ENCODE peak calls at places on chromosomes 3 and 15, in nine cellular contexts. One of them, this sample, is unnamed.
A peak's percentile ranks its signal among the peaks of the same experiment; 100 is the strongest.

GRCh38 chr3:47984089-47984759 is 32.0 kb downstream of the MAP4 start:
- DNase-seq in hepatocyte: no peak
- DNase-seq in GM23338: no peak
- DNase-seq in neural progenitor cell: no peak
- DNase-seq in SK-N-SH: no peak
- DNase-seq in MM.1S: no peak
- DNase-seq in OCI-LY7: no peak
- DNase-seq in GM23248: peak; percentile 91
- DNase-seq in PC-3: peak; percentile 90
- DNase-seq in this sample: peak; percentile 42

GRCh38 chr15:82272154-82272553 is 9.5 kb downstream of the SAXO2 start:
- DNase-seq in hepatocyte: no peak
- DNase-seq in GM23338: no peak
- DNase-seq in neural progenitor cell: no peak
- DNase-seq in SK-N-SH: no peak
- DNase-seq in MM.1S: no peak
- DNase-seq in OCI-LY7: no peak
- DNase-seq in GM23248: no peak
- DNase-seq in PC-3: no peak
- DNase-seq in this sample: no peak

GRCh38 chr3:136632625-136633081 is 119.5 kb downstream of the STAG1 start:
- DNase-seq in hepatocyte: no peak
- DNase-seq in GM23338: no peak
- DNase-seq in neural progenitor cell: no peak
- DNase-seq in SK-N-SH: no peak
- DNase-seq in MM.1S: no peak
- DNase-seq in OCI-LY7: no peak
- DNase-seq in GM23248: no peak
- DNase-seq in PC-3: peak; percentile 92
- DNase-seq in this sample: no peak

GRCh38 chr3:169094204-169094603 is 569.3 kb downstream of the MECOM start:
- DNase-seq in hepatocyte: no peak
- DNase-seq in GM23338: no peak
- DNase-seq in neural progenitor cell: no peak
- DNase-seq in SK-N-SH: no peak
- DNase-seq in MM.1S: no peak
- DNase-seq in OCI-LY7: no peak
- DNase-seq in GM23248: peak; percentile 20
- DNase-seq in PC-3: no peak
- DNase-seq in this sample: no peak

GRCh38 chr3:58559586-58559985 is 17.6 kb downstream of the FAM107A start:
- DNase-seq in hepatocyte: no peak
- DNase-seq in GM23338: no peak
- DNase-seq in neural progenitor cell: no peak
- DNase-seq in SK-N-SH: no peak
- DNase-seq in MM.1S: no peak
- DNase-seq in OCI-LY7: no peak
- DNase-seq in GM23248: no peak
- DNase-seq in PC-3: no peak
- DNase-seq in this sample: no peak

GRCh38 chr3:15542641-15543040 is 21.1 kb upstream of the COLQ start:
- DNase-seq in hepatocyte: no peak
- DNase-seq in GM23338: no peak
- DNase-seq in neural progenitor cell: no peak
- DNase-seq in SK-N-SH: no peak
- DNase-seq in MM.1S: no peak
- DNase-seq in OCI-LY7: no peak
- DNase-seq in GM23248: peak; percentile 9
- DNase-seq in PC-3: no peak
- DNase-seq in this sample: no peak

GRCh38 chr3:43755511-43756200 is 64.9 kb downstream of the ABHD5 start:
- DNase-seq in hepatocyte: no peak
- DNase-seq in GM23338: peak; percentile 15
- DNase-seq in neural progenitor cell: no peak
- DNase-seq in SK-N-SH: no peak
- DNase-seq in MM.1S: no peak
- DNase-seq in OCI-LY7: no peak
- DNase-seq in GM23248: no peak
- DNase-seq in PC-3: no peak
- DNase-seq in this sample: no peak

GRCh38 chr3:124384527-124384926 is 345.7 kb upstream of the UMPS start:
- DNase-seq in hepatocyte: no peak
- DNase-seq in GM23338: no peak
- DNase-seq in neural progenitor cell: no peak
- DNase-seq in SK-N-SH: no peak
- DNase-seq in MM.1S: no peak
- DNase-seq in OCI-LY7: no peak
- DNase-seq in GM23248: no peak
- DNase-seq in PC-3: no peak
- DNase-seq in this sample: no peak

GRCh38 chr15:90047956-90048575 is 46.9 kb downstream of the ZNF710 start:
- DNase-seq in hepatocyte: no peak
- DNase-seq in GM23338: no peak
- DNase-seq in neural progenitor cell: no peak
- DNase-seq in SK-N-SH: no peak
- DNase-seq in MM.1S: no peak
- DNase-seq in OCI-LY7: peak; percentile 11
- DNase-seq in GM23248: no peak
- DNase-seq in PC-3: no peak
- DNase-seq in this sample: no peak

GRCh38 chr3:159821148-159821547 is 167.5 kb upstream of the IL12A start:
- DNase-seq in hepatocyte: no peak
- DNase-seq in GM23338: no peak
- DNase-seq in neural progenitor cell: no peak
- DNase-seq in SK-N-SH: no peak
- DNase-seq in MM.1S: no peak
- DNase-seq in OCI-LY7: no peak
- DNase-seq in GM23248: no peak
- DNase-seq in PC-3: no peak
- DNase-seq in this sample: no peak

GRCh38 chr3:71816141-71816540 is 31.2 kb upstream of the PROK2 start:
- DNase-seq in hepatocyte: no peak
- DNase-seq in GM23338: no peak
- DNase-seq in neural progenitor cell: peak; percentile 46
- DNase-seq in SK-N-SH: no peak
- DNase-seq in MM.1S: no peak
- DNase-seq in OCI-LY7: no peak
- DNase-seq in GM23248: no peak
- DNase-seq in PC-3: no peak
- DNase-seq in this sample: no peak

GRCh38 chr3:112778298-112779008 is 68.2 kb downstream of the CD200R1L start:
- DNase-seq in hepatocyte: no peak
- DNase-seq in GM23338: no peak
- DNase-seq in neural progenitor cell: no peak
- DNase-seq in SK-N-SH: no peak
- DNase-seq in MM.1S: no peak
- DNase-seq in OCI-LY7: no peak
- DNase-seq in GM23248: peak; percentile 90
- DNase-seq in PC-3: peak; percentile 86
- DNase-seq in this sample: no peak

GRCh38 chr3:28125342-28125741 is 116.1 kb upstream of the CMC1 start:
- DNase-seq in hepatocyte: no peak
- DNase-seq in GM23338: no peak
- DNase-seq in neural progenitor cell: no peak
- DNase-seq in SK-N-SH: no peak
- DNase-seq in MM.1S: no peak
- DNase-seq in OCI-LY7: no peak
- DNase-seq in GM23248: no peak
- DNase-seq in PC-3: peak; percentile 16
- DNase-seq in this sample: no peak

GRCh38 chr15:58134886-58135285 is 3.3 kb upstream of the AQP9 start:
- DNase-seq in hepatocyte: no peak
- DNase-seq in GM23338: no peak
- DNase-seq in neural progenitor cell: no peak
- DNase-seq in SK-N-SH: no peak
- DNase-seq in MM.1S: no peak
- DNase-seq in OCI-LY7: no peak
- DNase-seq in GM23248: no peak
- DNase-seq in PC-3: no peak
- DNase-seq in this sample: no peak

DNA sequence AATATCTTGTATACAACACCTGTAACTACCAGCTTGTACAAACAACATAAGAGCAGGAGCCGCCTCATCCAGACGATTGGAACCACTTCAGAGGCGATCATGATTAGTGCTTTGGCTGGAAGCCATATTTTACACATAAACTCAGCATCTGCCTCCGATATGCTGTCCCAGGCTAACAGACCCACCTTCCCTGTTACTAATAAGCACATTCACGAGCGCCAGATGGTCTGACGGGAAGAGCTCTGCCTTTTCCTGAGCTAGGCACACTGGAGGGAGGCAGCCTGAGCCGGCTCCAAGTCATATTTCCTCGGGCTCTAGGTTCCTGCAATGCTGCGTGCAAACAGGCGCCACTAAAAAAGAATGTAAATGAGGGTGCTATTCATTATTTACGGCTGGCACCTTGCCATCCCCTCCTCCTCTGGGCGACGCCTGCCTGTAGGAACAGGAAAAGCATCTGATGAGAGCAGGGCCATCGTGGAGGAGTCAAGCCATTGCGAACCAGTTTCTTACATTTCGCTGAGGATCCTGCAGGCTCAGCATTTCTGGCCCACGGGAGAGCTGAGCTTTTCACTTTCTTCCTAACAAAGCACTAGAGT is 98.2 kb downstream of the ANXA2 start:
- DNase-seq in hepatocyte: peak; percentile 5
- DNase-seq in GM23338: peak; percentile 48
- DNase-seq in neural progenitor cell: peak; percentile 33
- DNase-seq in SK-N-SH: peak; percentile 44
- DNase-seq in MM.1S: no peak
- DNase-seq in OCI-LY7: no peak
- DNase-seq in GM23248: peak; percentile 65
- DNase-seq in PC-3: peak; percentile 13
- DNase-seq in this sample: peak; percentile 8
- TF ChIP-seq EZH2phosphoT487 in hepatocyte: no peak
- TF ChIP-seq EZH2phosphoT487 in GM23338: no peak
- TF ChIP-seq EZH2phosphoT487 in neural progenitor cell: no peak
- TF ChIP-seq EZH2phosphoT487 in SK-N-SH: no peak
- TF ChIP-seq EZH2phosphoT487 in MM.1S: no peak
- TF ChIP-seq EZH2phosphoT487 in OCI-LY7: no peak
- TF ChIP-seq EZH2phosphoT487 in GM23248: no peak
- TF ChIP-seq EZH2phosphoT487 in PC-3: no peak
- TF ChIP-seq EZH2phosphoT487 in this sample: no peak

DNA sequence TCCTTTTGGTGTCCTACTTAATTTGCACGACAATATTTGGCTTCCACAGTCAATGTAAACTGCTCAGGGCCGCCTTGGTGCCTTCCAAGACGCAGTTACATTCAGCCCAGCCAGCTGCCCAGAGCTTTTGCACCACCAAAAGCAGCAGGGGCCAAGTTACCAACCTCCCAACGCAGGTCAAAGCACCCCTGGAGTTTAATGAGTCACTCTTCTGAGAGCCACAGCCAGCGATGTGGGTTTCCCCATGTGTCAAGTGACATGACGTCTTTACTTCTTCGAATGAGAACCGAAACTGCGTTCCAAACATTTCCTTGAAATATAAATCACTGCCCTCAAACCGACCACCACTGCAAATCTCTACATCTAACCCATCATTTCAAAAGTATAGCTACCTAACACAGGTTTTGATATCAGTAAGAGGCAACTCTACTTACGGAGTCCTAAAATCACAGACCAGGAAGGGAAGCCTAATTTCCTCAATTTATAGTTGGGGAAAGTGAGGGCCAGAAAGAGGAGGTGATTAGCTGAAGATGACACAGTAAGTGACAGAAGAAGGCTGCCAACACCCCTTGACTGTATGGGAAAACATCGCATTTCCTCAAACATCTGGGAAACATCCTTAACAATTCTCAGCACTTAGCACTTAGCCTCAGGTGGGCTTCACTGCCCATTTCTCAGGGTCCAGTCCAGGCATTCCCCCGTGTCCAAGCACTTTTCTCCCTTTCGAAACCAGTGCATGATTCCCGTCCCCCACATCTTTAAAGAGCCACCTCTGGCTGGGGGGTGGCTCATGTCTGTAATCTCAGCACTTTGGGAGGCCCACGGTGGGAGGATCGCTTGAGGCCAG is 24.5 kb downstream of the MB21D2 start:
- DNase-seq in hepatocyte: peak; percentile 55
- DNase-seq in GM23338: peak; percentile 65
- DNase-seq in neural progenitor cell: peak; percentile 33
- DNase-seq in SK-N-SH: no peak
- DNase-seq in MM.1S: peak; percentile 98
- DNase-seq in OCI-LY7: no peak
- DNase-seq in GM23248: peak; percentile 88
- DNase-seq in PC-3: peak; percentile 48
- DNase-seq in this sample: peak; percentile 84
- H2AFZ ChIP-seq in hepatocyte: no peak overlapping the region
- H2AFZ ChIP-seq in GM23338: no peak overlapping the region
- H2AFZ ChIP-seq in neural progenitor cell: no peak overlapping the region
- H2AFZ ChIP-seq in SK-N-SH: no peak overlapping the region
- H2AFZ ChIP-seq in MM.1S: no peak overlapping the region
- H2AFZ ChIP-seq in OCI-LY7: no peak overlapping the region
- H2AFZ ChIP-seq in GM23248: no peak overlapping the region
- H2AFZ ChIP-seq in PC-3: no peak overlapping the region
- H2AFZ ChIP-seq in this sample: no peak overlapping the region

DNA sequence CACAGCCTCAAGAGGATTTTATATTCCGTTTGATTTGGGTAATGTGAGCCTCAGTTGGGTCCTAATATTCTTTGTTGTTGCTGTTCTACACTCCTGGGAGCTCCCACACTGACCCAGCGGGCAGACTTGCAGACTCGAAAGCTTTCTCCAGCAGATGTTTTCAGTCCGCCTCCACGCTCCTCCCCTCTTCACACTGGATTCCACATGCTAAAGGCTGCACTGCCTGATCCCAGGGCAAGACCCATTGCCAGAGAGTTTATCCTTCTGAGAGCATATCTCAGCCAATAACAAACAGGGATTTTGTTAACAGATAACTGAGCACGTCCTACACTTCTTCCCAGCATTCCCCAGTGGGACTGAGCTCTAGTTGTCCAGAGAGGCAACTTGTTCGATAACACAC is 8.0 kb upstream of the COL6A6 start:
- DNase-seq in hepatocyte: peak; percentile 9
- DNase-seq in GM23338: peak; percentile 20
- DNase-seq in neural progenitor cell: peak; percentile 29
- DNase-seq in SK-N-SH: no peak
- DNase-seq in MM.1S: no peak
- DNase-seq in OCI-LY7: no peak
- DNase-seq in GM23248: no peak
- DNase-seq in PC-3: no peak
- DNase-seq in this sample: no peak
- TF ChIP-seq EZH2phosphoT487 in hepatocyte: no peak
- TF ChIP-seq EZH2phosphoT487 in GM23338: no peak
- TF ChIP-seq EZH2phosphoT487 in neural progenitor cell: no peak
- TF ChIP-seq EZH2phosphoT487 in SK-N-SH: no peak
- TF ChIP-seq EZH2phosphoT487 in MM.1S: no peak
- TF ChIP-seq EZH2phosphoT487 in OCI-LY7: no peak
- TF ChIP-seq EZH2phosphoT487 in GM23248: no peak
- TF ChIP-seq EZH2phosphoT487 in PC-3: no peak
- TF ChIP-seq EZH2phosphoT487 in this sample: no peak

DNA sequence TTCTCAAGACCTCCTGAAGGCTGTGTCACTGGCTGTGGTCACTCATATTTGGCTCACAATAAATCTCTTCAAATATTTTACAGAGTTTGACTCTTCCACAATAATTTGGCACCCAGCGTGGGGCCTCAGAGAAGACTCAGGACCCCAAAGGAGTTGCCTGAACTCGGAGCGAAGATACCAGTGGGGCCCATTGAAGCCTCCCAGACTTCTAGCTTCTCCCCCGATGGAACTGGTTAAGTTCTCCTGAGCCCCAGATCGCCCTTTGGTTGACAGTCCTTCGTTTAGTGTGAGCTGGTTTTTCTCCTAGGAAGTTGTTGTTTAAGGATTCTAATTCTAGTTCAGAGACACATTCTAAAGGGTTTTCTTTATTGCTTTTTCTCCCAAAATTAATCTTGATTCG is 1.4 kb upstream of the SLC41A3 start:
- DNase-seq in hepatocyte: no peak
- DNase-seq in GM23338: no peak
- DNase-seq in neural progenitor cell: no peak
- DNase-seq in SK-N-SH: no peak
- DNase-seq in MM.1S: no peak
- DNase-seq in OCI-LY7: no peak
- DNase-seq in GM23248: no peak
- DNase-seq in PC-3: no peak
- DNase-seq in this sample: no peak
- H2AFZ ChIP-seq in hepatocyte: peak overlapping the region; percentile 83
- H2AFZ ChIP-seq in GM23338: no peak overlapping the region
- H2AFZ ChIP-seq in neural progenitor cell: no peak overlapping the region
- H2AFZ ChIP-seq in SK-N-SH: no peak overlapping the region
- H2AFZ ChIP-seq in MM.1S: no peak overlapping the region
- H2AFZ ChIP-seq in OCI-LY7: peak overlapping the region; percentile 73
- H2AFZ ChIP-seq in GM23248: no peak overlapping the region
- H2AFZ ChIP-seq in PC-3: no peak overlapping the region
- H2AFZ ChIP-seq in this sample: no peak overlapping the region

This sample was measured in HCT116.